ENCODE peak calls at places on chromosomes 13 and 19, in nine cellular contexts. G is K562, C is A549, W is HepG2, H is ovary, F is transverse colon, I is sigmoid colon, D is esophagus muscularis mucosa, L is suprapubic skin. R is an unnamed sample.
A peak's percentile ranks its signal among the peaks of the same experiment; 100 is the strongest.

GRCh38 chr19:29727906-29728305 is 12.8 kb upstream of the C19orf12 start:
- DNase-seq in G (no peak), C (no peak), W (no peak), H (no peak), F (no peak), I (no peak), D (no peak), L (no peak), R (no peak)

GRCh38 chr19:12784871-12785430 is 6.3 kb upstream of the JUNB start:
- DNase-seq in G (no peak), C (no peak), W (no peak), H (no peak), F (no peak), I (no peak), D (no peak), L (no peak), R (no peak)

GRCh38 chr19:18939922-18940775 is 868 bp downstream of the HOMER3 start:
- DNase-seq in G (no peak), C (peak; percentile 44), W (no peak), H (peak; percentile 69), F (peak; percentile 60), I (peak; percentile 84), D (no peak), L (no peak), R (no peak)

GRCh38 chr13:22077205-22077683 is 406.4 kb downstream of the FGF9 start:
- DNase-seq in G (no peak), C (no peak), W (no peak), H (no peak), F (no peak), I (no peak), D (no peak), L (no peak), R (no peak)

GRCh38 chr19:46821512-46822359 is 28.9 kb downstream of the AP2S1 start:
- DNase-seq in G (no peak), C (no peak), W (no peak), H (no peak), F (peak; percentile 67), I (no peak), D (no peak), L (no peak), R (no peak)

GRCh38 chr19:11261431-11261901 is 858 bp downstream of the DOCK6 start:
- DNase-seq in G (no peak), C (no peak), W (no peak), H (peak; percentile 52), F (no peak), I (no peak), D (no peak), L (no peak), R (no peak)

GRCh38 chr13:110860986-110861385 is 53.9 kb downstream of the ANKRD10 start:
- DNase-seq in G (no peak), C (no peak), W (no peak), H (no peak), F (no peak), I (no peak), D (no peak), L (no peak), R (no peak)

GRCh38 chr19:29260477-29261317 is 47.7 kb upstream of the UQCRFS1 start:
- DNase-seq in G (peak; percentile 74), C (no peak), W (peak; percentile 49), H (no peak), F (no peak), I (no peak), D (peak; percentile 60), L (no peak), R (no peak)

GRCh38 chr13:25848822-25849740 is 202.7 kb downstream of the SHISA2 start:
- DNase-seq in G (no peak), C (no peak), W (no peak), H (no peak), F (no peak), I (no peak), D (no peak), L (no peak), R (no peak)

GRCh38 chr13:31012285-31013024 is 80.0 kb downstream of the TEX26 start:
- DNase-seq in G (no peak), C (peak; percentile 10), W (peak; percentile 3), H (no peak), F (no peak), I (no peak), D (no peak), L (no peak), R (no peak)

GRCh38 chr13:43472344-43472743 is 314.4 kb downstream of the ENOX1 start:
- DNase-seq in G (no peak), C (no peak), W (no peak), H (no peak), F (no peak), I (no peak), D (no peak), L (no peak), R (no peak)

GRCh38 chr13:30156826-30157615 is 150.3 kb downstream of the KATNAL1 start:
- DNase-seq in G (no peak), C (no peak), W (no peak), H (no peak), F (no peak), I (peak; percentile 50), D (no peak), L (no peak), R (no peak)

GRCh38 chr13:61670384-61671161 is 254.9 kb upstream of the PCDH20 start:
- DNase-seq in G (no peak), C (no peak), W (no peak), H (no peak), F (no peak), I (no peak), D (no peak), L (no peak), R (no peak)

GRCh38 chr13:31110617-31111016 is 51.1 kb downstream of the HSPH1 start:
- DNase-seq in G (no peak), C (no peak), W (no peak), H (no peak), F (no peak), I (no peak), D (no peak), L (peak; percentile 72), R (no peak)

GRCh38 chr19:39398297-39398864 is 7.2 kb downstream of the MED29 start:
- DNase-seq in G (no peak), C (peak; percentile 84), W (peak; percentile 36), H (peak; percentile 48), F (peak; percentile 89), I (peak; percentile 91), D (no peak), L (peak; percentile 92), R (peak; percentile 57)

GRCh38 chr19:37905936-37906867 is at the start of gene WDR87:
- DNase-seq in G (peak; percentile 76), C (peak; percentile 73), W (peak; percentile 51), H (no peak), F (peak; percentile 55), I (no peak), D (no peak), L (no peak), R (no peak)
- TF ChIP-seq EP300 in G (no peak), C (no peak), W (no peak), H (no peak), F (no peak), I (no peak), D (no peak), L (no peak), R (no peak)

GRCh38 chr13:81636120-81636519 is 1295.2 kb upstream of the SPRY2 start:
- DNase-seq in G (no peak), C (no peak), W (no peak), H (no peak), F (no peak), I (no peak), D (no peak), L (no peak), R (no peak)

GRCh38 chr13:81639984-81640582 is 1299.2 kb upstream of the SPRY2 start:
- DNase-seq in G (peak; percentile 4), C (no peak), W (peak; percentile 25), H (no peak), F (no peak), I (no peak), D (no peak), L (no peak), R (no peak)
- TF ChIP-seq CTCF in G (peak; percentile 30), C (peak; percentile 8), W (peak; percentile 58), H (no peak), F (peak; percentile 10), I (peak; percentile 22), D (no peak), L (peak; percentile 43), R (no peak)

GRCh38 chr19:40717325-40717879 is 490 bp downstream of the ITPKC start:
- DNase-seq in G (no peak), C (no peak), W (no peak), H (no peak), F (no peak), I (peak; percentile 80), D (no peak), L (peak; percentile 83), R (peak; percentile 22)
- H3K4me1 ChIP-seq in G (peaks cover 55% of the 10 kb centered on the region), C (peaks cover 40% of the 10 kb centered on the region), W (peaks cover 51% of the 10 kb centered on the region), H (peaks cover 12% of the 10 kb centered on the region), F (peaks cover 70% of the 10 kb centered on the region), I (peaks cover 75% of the 10 kb centered on the region), D (peaks cover 80% of the 10 kb centered on the region), L (peaks cover 51% of the 10 kb centered on the region), R (peaks cover 68% of the 10 kb centered on the region)

DNA sequence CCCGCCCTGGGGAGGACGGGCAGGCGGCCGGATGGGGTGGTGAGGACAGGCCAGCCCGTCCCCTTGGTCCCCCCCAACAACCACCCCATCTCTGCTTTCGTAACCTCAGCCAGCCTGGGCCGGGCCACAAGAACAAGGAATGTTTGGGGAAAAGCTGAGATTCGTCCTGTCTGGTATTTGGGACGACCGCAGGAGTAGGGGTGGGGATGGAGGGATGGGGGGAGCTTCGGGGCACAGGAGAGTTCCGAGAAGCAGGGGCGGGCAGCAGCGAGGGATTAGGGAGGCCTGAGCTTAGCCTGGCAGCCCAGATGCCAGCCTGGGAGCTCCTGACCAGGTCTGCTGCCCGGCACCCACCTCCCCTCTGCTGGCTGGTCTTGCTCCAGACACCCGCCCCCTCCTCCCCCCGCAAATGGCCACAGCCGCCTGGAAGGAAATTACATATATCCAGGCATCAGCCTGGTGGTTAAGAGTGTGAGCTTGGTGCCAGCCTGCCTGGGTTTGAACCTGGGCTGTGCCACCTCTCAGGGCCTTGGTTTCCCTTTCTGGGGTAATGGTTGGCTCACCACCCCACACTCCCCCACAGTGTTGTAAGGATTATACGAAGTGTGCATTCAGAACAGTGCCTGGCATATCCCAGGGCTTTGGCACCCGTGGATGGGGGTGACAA is at the start of gene PODNL1:
- DNase-seq in G (no peak), C (no peak), W (no peak), H (no peak), F (no peak), I (no peak), D (no peak), L (no peak), R (peak; percentile 58)
- TF ChIP-seq EP300 in G (no peak), C (no peak), W (no peak), H (no peak), F (no peak), I (no peak), D (no peak), L (no peak), R (no peak)

GRCh38 chr19:43649514-43649913 is 9.9 kb upstream of the CADM4 start:
- DNase-seq in G (no peak), C (no peak), W (no peak), H (no peak), F (no peak), I (no peak), D (no peak), L (no peak), R (no peak)
- TF ChIP-seq CTCF in G (no peak), C (no peak), W (no peak), H (no peak), F (no peak), I (no peak), D (no peak), L (no peak), R (no peak)

GRCh38 chr19:5963855-5964254 is 14.1 kb downstream of the RANBP3 start:
- DNase-seq in G (no peak), C (no peak), W (no peak), H (no peak), F (no peak), I (no peak), D (no peak), L (no peak), R (no peak)
- H3K4me1 ChIP-seq in G (peaks cover 35% of the 10 kb centered on the region), C (peaks cover 10% of the 10 kb centered on the region), W (peaks cover 99% of the 10 kb centered on the region), H (peaks cover 38% of the 10 kb centered on the region), F (peaks cover 81% of the 10 kb centered on the region), I (peaks cover 85% of the 10 kb centered on the region), D (peaks cover 100% of the 10 kb centered on the region), L (peaks cover 70% of the 10 kb centered on the region), R (peaks cover 57% of the 10 kb centered on the region)